ENCODE peak calls at places on chromosomes 13 and 19, in eight cellular contexts. One of them, this sample, is unnamed.

GRCh38 chr19:38543807-38544568 is 73.8 kb downstream of the MAP4K1 start:
- DNase-seq in ovary: peak; percentile 67
- DNase-seq in tibial nerve: no peak
- DNase-seq in transverse colon: peak; percentile 42
- DNase-seq in HepG2: peak; percentile 79
- DNase-seq in stomach: peak; percentile 39
- DNase-seq in suprapubic skin: no peak
- DNase-seq in H1: no peak
- DNase-seq in this sample: peak; percentile 76

GRCh38 chr19:8567522-8568172 is 9.6 kb downstream of the MYO1F start:
- DNase-seq in ovary: no peak
- DNase-seq in tibial nerve: no peak
- DNase-seq in transverse colon: peak; percentile 24
- DNase-seq in HepG2: no peak
- DNase-seq in stomach: no peak
- DNase-seq in suprapubic skin: no peak
- DNase-seq in H1: no peak
- DNase-seq in this sample: no peak

GRCh38 chr13:112159575-112160547 is 92.9 kb downstream of the SOX1 start:
- DNase-seq in ovary: no peak
- DNase-seq in tibial nerve: no peak
- DNase-seq in transverse colon: peak; percentile 87
- DNase-seq in HepG2: peak; percentile 73
- DNase-seq in stomach: no peak
- DNase-seq in suprapubic skin: no peak
- DNase-seq in H1: no peak
- DNase-seq in this sample: no peak

GRCh38 chr13:71300602-71301001 is 566.4 kb downstream of the DACH1 start:
- DNase-seq in ovary: no peak
- DNase-seq in tibial nerve: no peak
- DNase-seq in transverse colon: no peak
- DNase-seq in HepG2: no peak
- DNase-seq in stomach: no peak
- DNase-seq in suprapubic skin: no peak
- DNase-seq in H1: no peak
- DNase-seq in this sample: no peak

GRCh38 chr19:50724522-50725217 is 1.5 kb downstream of the CLEC11A start:
- DNase-seq in ovary: peak; percentile 100
- DNase-seq in tibial nerve: peak; percentile 98
- DNase-seq in transverse colon: peak; percentile 98
- DNase-seq in HepG2: peak; percentile 38
- DNase-seq in stomach: peak; percentile 95
- DNase-seq in suprapubic skin: peak; percentile 99
- DNase-seq in H1: peak; percentile 99
- DNase-seq in this sample: peak; percentile 100

GRCh38 chr13:104843328-104843727 is 1692.1 kb downstream of the EFNB2 start:
- DNase-seq in ovary: no peak
- DNase-seq in tibial nerve: no peak
- DNase-seq in transverse colon: no peak
- DNase-seq in HepG2: no peak
- DNase-seq in stomach: no peak
- DNase-seq in suprapubic skin: no peak
- DNase-seq in H1: no peak
- DNase-seq in this sample: no peak

GRCh38 chr13:109422163-109422562 is 364.2 kb downstream of the IRS2 start:
- DNase-seq in ovary: no peak
- DNase-seq in tibial nerve: no peak
- DNase-seq in transverse colon: no peak
- DNase-seq in HepG2: no peak
- DNase-seq in stomach: no peak
- DNase-seq in suprapubic skin: no peak
- DNase-seq in H1: no peak
- DNase-seq in this sample: no peak

GRCh38 chr19:8342684-8343482 is at the start of gene KANK3:
- DNase-seq in ovary: peak; percentile 78
- DNase-seq in tibial nerve: peak; percentile 89
- DNase-seq in transverse colon: peak; percentile 95
- DNase-seq in HepG2: peak; percentile 90
- DNase-seq in stomach: peak; percentile 98
- DNase-seq in suprapubic skin: peak; percentile 95
- DNase-seq in H1: peak; percentile 95
- DNase-seq in this sample: peak; percentile 95

GRCh38 chr19:53772943-53773342 is 51.2 kb downstream of the NLRP12 start:
- DNase-seq in ovary: peak; percentile 44
- DNase-seq in tibial nerve: peak; percentile 36
- DNase-seq in transverse colon: peak; percentile 21
- DNase-seq in HepG2: peak; percentile 67
- DNase-seq in stomach: peak; percentile 44
- DNase-seq in suprapubic skin: no peak
- DNase-seq in H1: no peak
- DNase-seq in this sample: no peak

GRCh38 chr13:48532146-48532472 is 771 bp downstream of the RCBTB2 start:
- DNase-seq in ovary: no peak
- DNase-seq in tibial nerve: no peak
- DNase-seq in transverse colon: no peak
- DNase-seq in HepG2: no peak
- DNase-seq in stomach: no peak
- DNase-seq in suprapubic skin: no peak
- DNase-seq in H1: no peak
- DNase-seq in this sample: no peak

GRCh38 chr13:23325191-23325590 is 108.3 kb downstream of the SACS start:
- DNase-seq in ovary: no peak
- DNase-seq in tibial nerve: no peak
- DNase-seq in transverse colon: no peak
- DNase-seq in HepG2: peak; percentile 18
- DNase-seq in stomach: no peak
- DNase-seq in suprapubic skin: no peak
- DNase-seq in H1: no peak
- DNase-seq in this sample: no peak

GRCh38 chr13:25286308-25286968 is 850 bp downstream of the MTMR6 start:
- DNase-seq in ovary: peak; percentile 27
- DNase-seq in tibial nerve: no peak
- DNase-seq in transverse colon: peak; percentile 44
- DNase-seq in HepG2: peak; percentile 24
- DNase-seq in stomach: no peak
- DNase-seq in suprapubic skin: no peak
- DNase-seq in H1: no peak
- DNase-seq in this sample: no peak

GRCh38 chr13:100675660-100676129 is 1.1 kb upstream of the TMTC4 start:
- DNase-seq in ovary: no peak
- DNase-seq in tibial nerve: no peak
- DNase-seq in transverse colon: no peak
- DNase-seq in HepG2: no peak
- DNase-seq in stomach: no peak
- DNase-seq in suprapubic skin: no peak
- DNase-seq in H1: no peak
- DNase-seq in this sample: no peak

GRCh38 chr13:20547479-20547908 is 19.5 kb upstream of the IFT88 start:
- DNase-seq in ovary: no peak
- DNase-seq in tibial nerve: no peak
- DNase-seq in transverse colon: peak; percentile 69
- DNase-seq in HepG2: peak; percentile 89
- DNase-seq in stomach: no peak
- DNase-seq in suprapubic skin: no peak
- DNase-seq in H1: no peak
- DNase-seq in this sample: no peak

GRCh38 chr19:17070912-17071311 is 4.3 kb downstream of the HAUS8 start:
- DNase-seq in ovary: no peak
- DNase-seq in tibial nerve: no peak
- DNase-seq in transverse colon: no peak
- DNase-seq in HepG2: no peak
- DNase-seq in stomach: no peak
- DNase-seq in suprapubic skin: no peak
- DNase-seq in H1: no peak
- DNase-seq in this sample: no peak

GRCh38 chr19:27714857-27715256 is 1498.1 kb downstream of the UQCRFS1 start:
- DNase-seq in ovary: no peak
- DNase-seq in tibial nerve: no peak
- DNase-seq in transverse colon: no peak
- DNase-seq in HepG2: no peak
- DNase-seq in stomach: no peak
- DNase-seq in suprapubic skin: no peak
- DNase-seq in H1: no peak
- DNase-seq in this sample: no peak

GRCh38 chr19:27705896-27706295 is 1507.1 kb downstream of the UQCRFS1 start:
- DNase-seq in ovary: no peak
- DNase-seq in tibial nerve: no peak
- DNase-seq in transverse colon: no peak
- DNase-seq in HepG2: no peak
- DNase-seq in stomach: no peak
- DNase-seq in suprapubic skin: no peak
- DNase-seq in H1: no peak
- DNase-seq in this sample: no peak

GRCh38 chr19:27709496-27709895 is 1503.5 kb downstream of the UQCRFS1 start:
- DNase-seq in ovary: no peak
- DNase-seq in tibial nerve: no peak
- DNase-seq in transverse colon: no peak
- DNase-seq in HepG2: no peak
- DNase-seq in stomach: no peak
- DNase-seq in suprapubic skin: no peak
- DNase-seq in H1: no peak
- DNase-seq in this sample: no peak
- TF ChIP-seq EP300 in ovary: no peak
- TF ChIP-seq EP300 in tibial nerve: no peak
- TF ChIP-seq EP300 in transverse colon: no peak
- TF ChIP-seq EP300 in HepG2: no peak
- TF ChIP-seq EP300 in stomach: no peak
- TF ChIP-seq EP300 in suprapubic skin: no peak
- TF ChIP-seq EP300 in H1: no peak
- TF ChIP-seq EP300 in this sample: no peak

GRCh38 chr19:3610745-3611717 is 4.4 kb upstream of the TBXA2R start:
- DNase-seq in ovary: no peak
- DNase-seq in tibial nerve: no peak
- DNase-seq in transverse colon: no peak
- DNase-seq in HepG2: no peak
- DNase-seq in stomach: no peak
- DNase-seq in suprapubic skin: no peak
- DNase-seq in H1: no peak
- DNase-seq in this sample: no peak

GRCh38 chr19:3612330-3612729 is 5.7 kb upstream of the TBXA2R start:
- DNase-seq in ovary: peak; percentile 25
- DNase-seq in tibial nerve: no peak
- DNase-seq in transverse colon: no peak
- DNase-seq in HepG2: no peak
- DNase-seq in stomach: no peak
- DNase-seq in suprapubic skin: no peak
- DNase-seq in H1: no peak
- DNase-seq in this sample: no peak

GRCh38 chr19:3612901-3613741 is 6.4 kb upstream of the TBXA2R start:
- DNase-seq in ovary: peak; percentile 31
- DNase-seq in tibial nerve: no peak
- DNase-seq in transverse colon: no peak
- DNase-seq in HepG2: no peak
- DNase-seq in stomach: no peak
- DNase-seq in suprapubic skin: no peak
- DNase-seq in H1: peak; percentile 34
- DNase-seq in this sample: no peak

GRCh38 chr19:3609779-3610719 is 3.4 kb upstream of the TBXA2R start:
- DNase-seq in ovary: no peak
- DNase-seq in tibial nerve: no peak
- DNase-seq in transverse colon: no peak
- DNase-seq in HepG2: no peak
- DNase-seq in stomach: no peak
- DNase-seq in suprapubic skin: no peak
- DNase-seq in H1: no peak
- DNase-seq in this sample: no peak

GRCh38 chr19:3611841-3612240 is 5.2 kb upstream of the TBXA2R start:
- DNase-seq in ovary: peak; percentile 23
- DNase-seq in tibial nerve: no peak
- DNase-seq in transverse colon: no peak
- DNase-seq in HepG2: no peak
- DNase-seq in stomach: no peak
- DNase-seq in suprapubic skin: no peak
- DNase-seq in H1: no peak
- DNase-seq in this sample: no peak
- H3K27ac ChIP-seq in ovary: no peak overlapping the region
- H3K27ac ChIP-seq in tibial nerve: no peak overlapping the region
- H3K27ac ChIP-seq in transverse colon: no peak overlapping the region
- H3K27ac ChIP-seq in HepG2: no peak overlapping the region
- H3K27ac ChIP-seq in stomach: no peak overlapping the region
- H3K27ac ChIP-seq in suprapubic skin: no peak overlapping the region
- H3K27ac ChIP-seq in H1: no peak overlapping the region
- H3K27ac ChIP-seq in this sample: no peak overlapping the region

DNA sequence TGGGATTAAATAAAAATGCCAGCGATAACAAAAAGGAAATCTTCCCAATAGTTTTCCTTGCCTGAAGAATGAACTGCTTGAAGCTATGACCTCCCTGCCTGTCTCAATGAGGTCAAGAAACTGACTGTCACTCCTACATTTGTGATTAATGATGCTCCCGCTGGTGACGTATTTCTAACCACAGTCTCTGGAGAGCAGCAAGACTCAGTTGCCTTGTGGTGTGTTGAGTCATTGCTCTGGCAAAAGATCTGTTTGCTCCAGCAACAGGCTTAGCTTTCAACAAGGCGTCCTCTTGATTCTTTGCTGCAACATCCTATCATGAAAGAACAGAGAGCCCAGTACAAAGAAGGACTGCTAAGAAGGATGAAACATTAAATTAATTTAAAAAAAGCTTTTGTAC is 1051.4 kb downstream of the DIAPH3 start:
- DNase-seq in ovary: no peak
- DNase-seq in tibial nerve: no peak
- DNase-seq in transverse colon: peak; percentile 11
- DNase-seq in HepG2: no peak
- DNase-seq in stomach: no peak
- DNase-seq in suprapubic skin: peak; percentile 60
- DNase-seq in H1: no peak
- DNase-seq in this sample: peak; percentile 63
- TF ChIP-seq EP300 in ovary: no peak
- TF ChIP-seq EP300 in tibial nerve: peak; percentile 62
- TF ChIP-seq EP300 in transverse colon: no peak
- TF ChIP-seq EP300 in HepG2: no peak
- TF ChIP-seq EP300 in stomach: no peak
- TF ChIP-seq EP300 in suprapubic skin: no peak
- TF ChIP-seq EP300 in H1: no peak
- TF ChIP-seq EP300 in this sample: no peak

GRCh38 chr19:14149011-14149410 is 12.6 kb upstream of the ASF1B start:
- DNase-seq in ovary: no peak
- DNase-seq in tibial nerve: no peak
- DNase-seq in transverse colon: no peak
- DNase-seq in HepG2: no peak
- DNase-seq in stomach: no peak
- DNase-seq in suprapubic skin: no peak
- DNase-seq in H1: no peak
- DNase-seq in this sample: no peak
- H3K27ac ChIP-seq in ovary: peak overlapping the region; percentile 7
- H3K27ac ChIP-seq in tibial nerve: peak overlapping the region; percentile 56
- H3K27ac ChIP-seq in transverse colon: peak overlapping the region; percentile 77
- H3K27ac ChIP-seq in HepG2: no peak overlapping the region
- H3K27ac ChIP-seq in stomach: peak overlapping the region; percentile 74
- H3K27ac ChIP-seq in suprapubic skin: peak overlapping the region; percentile 56
- H3K27ac ChIP-seq in H1: no peak overlapping the region
- H3K27ac ChIP-seq in this sample: peak overlapping the region; percentile 75

DNA sequence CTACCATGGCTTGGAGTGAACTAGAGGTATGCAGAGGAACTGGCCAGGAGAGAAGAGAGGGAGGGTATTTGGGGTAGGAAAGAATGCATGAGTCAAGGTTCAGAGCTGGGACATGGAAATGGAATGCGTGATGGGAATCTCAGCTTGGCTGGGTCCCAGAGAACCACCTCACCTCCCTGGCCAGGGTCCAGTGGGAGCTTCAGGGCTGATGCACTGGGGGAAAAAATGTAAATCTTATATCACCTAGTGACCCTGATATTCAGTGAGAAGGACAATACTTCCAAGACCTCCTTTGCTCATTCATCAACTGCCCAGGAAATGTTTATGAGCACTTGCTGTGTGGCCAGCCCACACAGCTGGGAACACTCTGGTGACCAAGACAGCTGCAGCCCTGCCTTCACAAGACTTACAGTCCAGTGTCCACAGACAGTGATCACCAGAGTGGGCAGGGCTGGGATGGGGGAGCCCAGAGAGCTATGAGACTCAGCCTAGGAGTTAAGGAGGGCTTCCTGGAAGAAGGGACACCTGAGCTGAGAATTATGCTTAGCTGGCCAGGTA is 12.8 kb downstream of the IGSF23 start:
- DNase-seq in ovary: no peak
- DNase-seq in tibial nerve: no peak
- DNase-seq in transverse colon: no peak
- DNase-seq in HepG2: peak; percentile 89
- DNase-seq in stomach: no peak
- DNase-seq in suprapubic skin: no peak
- DNase-seq in H1: no peak
- DNase-seq in this sample: no peak
- TF ChIP-seq EP300 in ovary: no peak
- TF ChIP-seq EP300 in tibial nerve: no peak
- TF ChIP-seq EP300 in transverse colon: no peak
- TF ChIP-seq EP300 in HepG2: no peak
- TF ChIP-seq EP300 in stomach: no peak
- TF ChIP-seq EP300 in suprapubic skin: no peak
- TF ChIP-seq EP300 in H1: no peak
- TF ChIP-seq EP300 in this sample: no peak